ENCODE peak calls at places on chromosome 5, in five cellular contexts. W, V, J, T and G are unnamed samples.

GRCh38 chr5:111676496-111676895 is 80.5 kb downstream of the NREP start:
- DNase-seq in W (no peak), V (no peak), J (no peak), T (no peak), G (no peak)

GRCh38 chr5:152349683-152350526 is 55.2 kb downstream of the NMUR2 start:
- DNase-seq in W (no peak), V (peak), J (peak), T (peak), G (no peak)

GRCh38 chr5:140977003-140977402 is 10.7 kb downstream of the PCDHAC2 start:
- DNase-seq in W (no peak), V (no peak), J (no peak), T (no peak), G (no peak)

GRCh38 chr5:87151547-87151946 is 116.1 kb upstream of the RASA1 start:
- DNase-seq in W (no peak), V (no peak), J (no peak), T (no peak), G (no peak)

GRCh38 chr5:136350339-136350738 is 15.0 kb downstream of the TRPC7 start:
- DNase-seq in W (no peak), V (no peak), J (no peak), T (no peak), G (no peak)

GRCh38 chr5:99543841-99544240 is 615.0 kb upstream of the CHD1 start:
- DNase-seq in W (no peak), V (no peak), J (no peak), T (no peak), G (no peak)

GRCh38 chr5:144060598-144060997 is 109.9 kb downstream of the YIPF5 start:
- DNase-seq in W (no peak), V (no peak), J (no peak), T (no peak), G (no peak)

GRCh38 chr5:169181785-169182184 is 119.2 kb downstream of the SLIT3 start:
- DNase-seq in W (no peak), V (no peak), J (no peak), T (no peak), G (no peak)

GRCh38 chr5:24642022-24642421 is 2.8 kb downstream of the CDH10 start:
- DNase-seq in W (no peak), V (peak), J (no peak), T (no peak), G (peak)

GRCh38 chr5:36877667-36878420 is 1.3 kb downstream of the NIPBL start:
- DNase-seq in W (no peak), V (peak), J (no peak), T (no peak), G (no peak)

GRCh38 chr5:43039468-43040286 is 442 bp downstream of the ANXA2R start:
- DNase-seq in W (peak), V (peak), J (peak), T (peak), G (no peak)

GRCh38 chr5:162372265-162372664 is 304.7 kb downstream of the GABRG2 start:
- DNase-seq in W (no peak), V (peak), J (no peak), T (no peak), G (no peak)

GRCh38 chr5:88824141-88824540 is 58.8 kb downstream of the MEF2C start:
- DNase-seq in W (no peak), V (no peak), J (no peak), T (no peak), G (no peak)

GRCh38 chr5:92758552-92758951 is 822.5 kb downstream of the NR2F1-AS1 start:
- DNase-seq in W (no peak), V (no peak), J (no peak), T (no peak), G (no peak)

GRCh38 chr5:177310757-177311173 is 933 bp downstream of the MXD3 start:
- DNase-seq in W (no peak), V (peak), J (no peak), T (peak), G (no peak)

GRCh38 chr5:139574641-139575312 is 13.6 kb downstream of the UBE2D2 start:
- DNase-seq in W (no peak), V (peak), J (no peak), T (peak), G (no peak)

GRCh38 chr5:80229902-80230255 is 26.0 kb downstream of the SERINC5 start:
- DNase-seq in W (no peak), V (peak), J (no peak), T (no peak), G (no peak)

GRCh38 chr5:98414938-98415337 is 358.5 kb upstream of the RGMB start:
- DNase-seq in W (no peak), V (no peak), J (no peak), T (no peak), G (no peak)

GRCh38 chr5:88393082-88393481 is 124.4 kb upstream of the TMEM161B start:
- DNase-seq in W (no peak), V (no peak), J (no peak), T (no peak), G (no peak)

DNA sequence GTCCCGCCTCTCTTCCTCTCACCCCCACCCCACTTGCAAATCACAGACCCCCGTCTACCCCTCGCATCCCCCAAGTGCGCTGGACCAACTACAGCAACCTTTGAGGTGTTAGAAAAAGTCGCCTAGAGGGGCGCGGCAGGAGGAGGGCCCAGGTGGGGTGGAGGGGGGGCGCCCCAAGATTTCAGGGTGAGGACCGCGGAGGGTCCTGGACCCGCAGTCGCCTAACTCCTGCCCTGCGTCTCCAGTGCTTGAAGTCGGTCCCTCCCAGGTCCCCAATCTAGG is 381 bp upstream of the EGFLAM start:
- DNase-seq in W (no peak), V (no peak), J (no peak), T (no peak), G (no peak)
- H3K4me3 ChIP-seq in W (peak), V (peak), J (peak), T (no peak), G (peak)

GRCh38 chr5:142325677-142326479 is 1.1 kb upstream of the SPRY4 start:
- DNase-seq in W (peak), V (peak), J (peak), T (peak), G (no peak)
- TF ChIP-seq POLR2AphosphoS5 in W (no peak), V (peak), J (no peak), T (peak), G (no peak)

DNA sequence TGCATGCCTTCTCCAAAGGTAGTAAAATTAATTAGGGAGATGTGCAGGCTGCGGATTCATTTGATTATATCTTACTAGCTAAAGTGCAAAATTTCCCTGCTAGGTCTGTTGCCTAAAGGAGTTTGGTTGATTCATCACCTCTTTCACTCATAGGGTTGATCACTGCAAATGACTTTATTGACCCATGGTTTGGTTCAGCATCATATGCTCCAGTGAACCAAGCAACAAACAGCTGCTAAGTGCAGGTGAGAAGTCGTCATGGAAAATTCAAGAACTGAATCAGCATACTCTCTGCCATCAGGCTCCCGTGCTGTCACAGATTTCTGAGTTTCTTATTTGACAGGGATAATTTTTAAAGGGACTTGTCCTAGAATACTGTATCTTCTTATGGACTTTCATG is 571.8 kb upstream of the CDH18 start:
- DNase-seq in W (no peak), V (no peak), J (no peak), T (no peak), G (no peak)
- H3K4me3 ChIP-seq in W (no peak), V (no peak), J (no peak), T (no peak), G (no peak)

GRCh38 chr5:147534172-147534951 is 24.5 kb upstream of the DPYSL3 start:
- DNase-seq in W (no peak), V (no peak), J (no peak), T (no peak), G (no peak)

GRCh38 chr5:147530801-147531389 is 21.0 kb upstream of the DPYSL3 start:
- DNase-seq in W (no peak), V (no peak), J (no peak), T (no peak), G (no peak)

DNA sequence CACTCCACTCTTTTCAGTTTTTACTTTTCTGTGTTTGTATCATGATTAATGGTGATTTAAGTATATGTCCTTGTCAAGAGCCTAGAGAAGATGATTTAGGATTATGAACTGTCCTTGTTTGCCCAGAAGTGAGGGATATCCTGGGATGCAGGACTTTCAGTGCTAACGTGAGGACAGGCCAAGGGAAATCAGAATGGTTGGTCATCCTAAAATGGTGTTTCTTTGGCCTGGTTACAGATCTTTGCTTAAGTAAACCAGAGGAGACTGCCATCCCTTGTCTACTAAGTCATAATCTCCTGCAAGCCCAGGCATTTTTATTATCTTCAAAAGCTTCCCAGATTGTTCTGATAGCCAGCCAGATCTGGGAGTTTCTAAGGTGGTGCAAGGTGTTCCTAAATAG is 22.3 kb upstream of the DPYSL3 start:
- DNase-seq in W (peak), V (no peak), J (no peak), T (no peak), G (no peak)
- TF ChIP-seq POLR2AphosphoS5 in W (peak), V (no peak), J (no peak), T (no peak), G (no peak)

GRCh38 chr5:150406120-150407096 is 6.3 kb downstream of the CD74 start:
- DNase-seq in W (no peak), V (no peak), J (no peak), T (no peak), G (no peak)
- H3K4me3 ChIP-seq in W (no peak), V (no peak), J (peak), T (no peak), G (no peak)

DNA sequence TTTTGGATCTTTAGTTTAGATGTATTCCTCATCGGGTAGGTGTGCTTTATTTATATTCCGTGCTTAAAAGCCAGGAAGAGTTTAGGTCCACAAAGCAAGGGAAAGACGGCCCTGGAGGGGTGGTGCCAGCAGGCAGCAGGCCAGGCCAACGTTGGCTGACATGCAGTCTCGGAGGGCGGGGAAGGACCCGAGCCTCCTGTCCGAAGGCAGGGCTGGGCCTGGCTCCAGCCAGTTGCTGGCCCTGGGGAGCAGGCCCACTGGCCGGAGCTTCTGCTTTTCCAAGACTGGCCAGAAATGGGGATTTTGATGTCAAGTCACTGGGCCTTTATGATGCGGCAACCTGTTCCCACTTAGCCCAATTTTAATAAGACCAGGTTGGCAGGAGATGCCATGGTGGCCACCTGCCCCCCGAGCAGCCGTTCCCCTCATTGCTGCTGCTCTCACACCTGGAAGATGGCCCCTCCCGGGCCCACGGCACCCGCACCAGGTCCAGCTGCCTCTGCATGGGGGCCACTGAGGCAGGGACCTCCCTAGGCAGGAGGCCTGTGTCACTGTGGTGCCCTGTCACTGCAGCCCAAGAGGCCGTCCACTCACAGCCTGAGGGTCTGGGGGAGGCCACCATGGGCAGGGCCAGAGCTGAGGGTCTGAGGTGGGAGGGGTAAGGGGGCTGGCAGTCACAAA is 23.2 kb downstream of the LPCAT1 start:
- DNase-seq in W (peak), V (no peak), J (peak), T (no peak), G (no peak)
- TF ChIP-seq POLR2AphosphoS5 in W (peak), V (no peak), J (no peak), T (no peak), G (no peak)

DNA sequence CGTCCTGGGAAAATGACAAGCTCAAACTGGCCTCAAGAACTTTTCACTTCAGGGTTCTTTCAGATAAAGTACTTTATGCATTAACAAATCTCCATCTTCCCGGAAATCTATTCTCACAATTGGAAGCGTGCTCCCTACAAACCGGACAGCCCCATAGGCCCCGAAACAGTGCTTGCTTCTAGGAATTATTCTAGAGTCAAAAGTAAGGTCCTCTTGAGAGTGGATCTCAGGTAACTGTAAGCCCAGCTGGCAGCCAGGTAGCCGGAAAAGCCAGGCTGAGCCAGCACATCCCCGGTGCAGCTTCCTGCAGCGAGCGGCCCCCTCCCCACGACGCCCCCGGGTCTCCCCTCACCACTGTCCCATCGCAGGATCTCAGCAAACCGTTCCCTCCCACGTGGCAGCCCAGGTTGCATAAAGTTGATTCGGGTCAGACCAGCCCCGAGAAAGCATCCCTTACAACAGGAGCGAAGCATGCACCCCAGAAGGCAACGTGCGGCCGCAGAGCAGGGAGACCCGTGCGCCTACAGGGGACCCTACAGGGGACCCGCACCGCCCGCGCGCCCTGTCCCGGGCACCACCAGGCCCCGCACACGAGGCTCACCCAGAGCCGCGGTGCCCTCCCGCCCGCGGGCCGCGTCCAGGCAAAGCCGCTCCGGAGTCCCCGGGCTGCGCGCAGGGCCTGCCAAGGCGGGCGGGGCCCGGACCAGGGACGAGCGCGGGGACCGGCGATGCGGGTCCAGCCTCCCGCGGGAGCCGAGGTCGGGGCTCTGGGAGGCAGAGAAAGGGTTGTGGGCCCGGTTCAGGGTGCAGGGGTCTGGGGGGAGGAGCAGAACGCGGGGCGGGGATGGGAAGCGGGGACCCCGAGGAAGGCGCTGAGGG is 920 bp downstream of the LPCAT1 start:
- DNase-seq in W (no peak), V (no peak), J (peak), T (peak), G (no peak)
- H3K4me3 ChIP-seq in W (peak), V (peak), J (peak), T (peak), G (peak)

GRCh38 chr5:151127926-151128325 is 29.7 kb downstream of the ANXA6 start:
- DNase-seq in W (no peak), V (no peak), J (no peak), T (no peak), G (no peak)

GRCh38 chr5:151125421-151125820 is 32.2 kb downstream of the ANXA6 start:
- DNase-seq in W (no peak), V (no peak), J (no peak), T (no peak), G (no peak)

GRCh38 chr5:151128817-151129216 is 28.8 kb downstream of the ANXA6 start:
- DNase-seq in W (no peak), V (no peak), J (no peak), T (no peak), G (no peak)

GRCh38 chr5:151123897-151124751 is 33.5 kb downstream of the ANXA6 start:
- DNase-seq in W (peak), V (no peak), J (peak), T (no peak), G (no peak)

DNA sequence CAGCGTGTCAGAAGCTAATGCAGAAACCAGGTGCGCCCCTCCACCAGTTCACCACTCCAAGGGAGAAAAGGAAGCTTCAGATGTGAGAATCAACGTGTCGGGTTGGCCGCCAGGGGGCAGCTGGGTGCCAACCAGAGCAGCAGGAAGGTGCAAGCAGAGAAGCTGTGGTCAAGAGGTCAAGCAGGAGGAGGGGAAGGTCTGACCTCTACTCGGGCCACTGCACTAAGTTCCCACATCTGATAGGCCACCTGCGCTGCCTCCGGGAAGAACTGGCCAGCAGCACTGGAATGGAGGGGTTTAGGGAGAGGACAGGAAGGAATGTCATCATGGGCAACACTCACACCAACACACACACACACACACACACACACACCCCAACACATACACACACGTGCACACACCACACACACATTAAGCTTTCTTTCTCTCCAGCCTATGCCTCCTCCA is 31.4 kb downstream of the ANXA6 start:
- DNase-seq in W (peak), V (peak), J (peak), T (peak), G (no peak)
- TF ChIP-seq POLR2AphosphoS5 in W (no peak), V (no peak), J (no peak), T (no peak), G (no peak)

GRCh38 chr5:33936004-33936380 is 194 bp upstream of the RXFP3 start:
- DNase-seq in W (peak), V (peak), J (peak), T (peak), G (no peak)

GRCh38 chr5:33936381-33937016 is at the start of gene RXFP3:
- DNase-seq in W (no peak), V (peak), J (no peak), T (no peak), G (no peak)

GRCh38 chr5:33937700-33938506 is 1.7 kb downstream of the RXFP3 start:
- DNase-seq in W (no peak), V (peak), J (no peak), T (no peak), G (no peak)

GRCh38 chr5:33938507-33938796 is 2.3 kb downstream of the RXFP3 start:
- DNase-seq in W (no peak), V (no peak), J (no peak), T (no peak), G (no peak)

DNA sequence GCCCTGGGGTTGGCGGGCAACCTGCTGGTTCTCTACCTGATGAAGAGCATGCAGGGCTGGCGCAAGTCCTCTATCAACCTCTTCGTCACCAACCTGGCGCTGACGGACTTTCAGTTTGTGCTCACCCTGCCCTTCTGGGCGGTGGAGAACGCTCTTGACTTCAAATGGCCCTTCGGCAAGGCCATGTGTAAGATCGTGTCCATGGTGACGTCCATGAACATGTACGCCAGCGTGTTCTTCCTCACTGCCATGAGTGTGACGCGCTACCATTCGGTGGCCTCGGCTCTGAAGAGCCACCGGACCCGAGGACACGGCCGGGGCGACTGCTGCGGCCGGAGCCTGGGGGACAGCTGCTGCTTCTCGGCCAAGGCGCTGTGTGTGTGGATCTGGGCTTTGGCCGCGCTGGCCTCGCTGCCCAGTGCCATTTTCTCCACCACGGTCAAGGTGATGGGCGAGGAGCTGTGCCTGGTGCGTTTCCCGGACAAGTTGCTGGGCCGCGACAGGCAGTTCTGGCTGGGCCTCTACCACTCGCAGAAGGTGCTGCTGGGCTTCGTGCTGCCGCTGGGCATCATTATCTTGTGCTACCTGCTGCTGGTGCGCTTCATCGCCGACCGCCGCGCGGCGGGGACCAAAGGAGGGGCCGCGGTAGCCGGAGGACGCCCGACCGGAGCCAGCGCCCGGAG is 972 bp downstream of the RXFP3 start:
- DNase-seq in W (no peak), V (no peak), J (no peak), T (no peak), G (no peak)
- H3K4me3 ChIP-seq in W (no peak), V (peak), J (peak), T (no peak), G (no peak)

GRCh38 chr5:373710-374602 is 52.4 kb downstream of the AHRR start:
- DNase-seq in W (peak), V (peak), J (peak), T (peak), G (no peak)
- TF ChIP-seq POLR2AphosphoS5 in W (no peak), V (no peak), J (no peak), T (no peak), G (no peak)